ENCODE peak calls at places on chromosomes 13 and 19, in nine cellular contexts. P is GM23338; V is hippocampal formation; B is activated gamma-delta T cell; T is PC-3; C is stimulated activated CD8-positive, alpha-beta memory T cell treated with anti-CD3 and anti-CD28 coated beads, Interleukin-4, amount 100 ng/mL, for 1 hour; A is NCI-H510A treated with DMSO at 0.1 percent for 48 hours; W is fibroblast of the conjunctiva; E is NAMALWA. I is an unnamed sample.

GRCh38 chr13:25881136-25881926 is 170.5 kb downstream of the SHISA2 start:
- DNase-seq in P (no peak), V (no peak), B (no peak), T (no peak), C (no peak), A (peak; percentile 47), W (no peak), E (no peak), I (no peak)

GRCh38 chr19:33686687-33687541 is 65.2 kb downstream of the CHST8 start:
- DNase-seq in P (no peak), V (no peak), B (no peak), T (no peak), C (no peak), A (no peak), W (no peak), E (no peak), I (peak; percentile 53)

GRCh38 chr19:13841339-13842293 is 35.3 kb upstream of the NANOS3 start:
- DNase-seq in P (no peak), V (no peak), B (no peak), T (peak; percentile 57), C (no peak), A (no peak), W (no peak), E (no peak), I (peak; percentile 91)

GRCh38 chr19:5492281-5492812 is 37.1 kb downstream of the ZNRF4 start:
- DNase-seq in P (no peak), V (no peak), B (no peak), T (no peak), C (no peak), A (no peak), W (no peak), E (no peak), I (peak; percentile 60)

GRCh38 chr13:47332149-47332548 is 435.3 kb upstream of the HTR2A start:
- DNase-seq in P (no peak), V (no peak), B (no peak), T (peak; percentile 13), C (no peak), A (no peak), W (no peak), E (no peak), I (no peak)

GRCh38 chr19:17108453-17108784 is 32.8 kb downstream of the MYO9B start:
- DNase-seq in P (no peak), V (no peak), B (no peak), T (no peak), C (no peak), A (no peak), W (no peak), E (no peak), I (no peak)

GRCh38 chr13:30340367-30341184 is 33.2 kb upstream of the KATNAL1 start:
- DNase-seq in P (no peak), V (no peak), B (no peak), T (peak; percentile 58), C (no peak), A (no peak), W (peak; percentile 73), E (no peak), I (no peak)

GRCh38 chr13:91360246-91360751 is 12.8 kb downstream of the MIR17HG start:
- DNase-seq in P (no peak), V (no peak), B (no peak), T (no peak), C (no peak), A (no peak), W (no peak), E (peak; percentile 54), I (no peak)

GRCh38 chr13:81048026-81048461 is 707.1 kb upstream of the SPRY2 start:
- DNase-seq in P (no peak), V (peak; percentile 47), B (no peak), T (no peak), C (no peak), A (no peak), W (no peak), E (no peak), I (no peak)

GRCh38 chr19:19106061-19106551 is 32.2 kb downstream of the TMEM161A start:
- DNase-seq in P (peak; percentile 73), V (no peak), B (no peak), T (no peak), C (no peak), A (peak; percentile 77), W (no peak), E (no peak), I (no peak)

GRCh38 chr19:7004313-7004931 is 16.8 kb downstream of the MBD3L2B start:
- DNase-seq in P (peak; percentile 75), V (no peak), B (no peak), T (peak; percentile 74), C (no peak), A (peak; percentile 31), W (no peak), E (peak; percentile 59), I (no peak)

GRCh38 chr13:102830646-102831045 is 15.2 kb upstream of the ERCC5 start:
- DNase-seq in P (peak; percentile 7), V (no peak), B (no peak), T (peak; percentile 50), C (no peak), A (peak; percentile 1), W (no peak), E (no peak), I (no peak)

GRCh38 chr19:21022996-21023395 is 2.5 kb downstream of the ZNF430 start:
- DNase-seq in P (no peak), V (no peak), B (no peak), T (peak; percentile 66), C (no peak), A (no peak), W (peak; percentile 70), E (no peak), I (no peak)

GRCh38 chr13:105069106-105069505 is 1466.4 kb downstream of the EFNB2 start:
- DNase-seq in P (no peak), V (no peak), B (no peak), T (no peak), C (no peak), A (no peak), W (no peak), E (no peak), I (no peak)

GRCh38 chr19:19316082-19316481 is 4.2 kb downstream of the SUGP1 start:
- DNase-seq in P (no peak), V (no peak), B (no peak), T (no peak), C (no peak), A (no peak), W (no peak), E (no peak), I (no peak)

GRCh38 chr13:73141292-73141771 is 82.5 kb downstream of the KLF5 start:
- DNase-seq in P (no peak), V (no peak), B (no peak), T (no peak), C (no peak), A (no peak), W (no peak), E (no peak), I (no peak)

GRCh38 chr13:30752201-30752797 is 17.0 kb downstream of the ALOX5AP start:
- DNase-seq in P (no peak), V (no peak), B (no peak), T (no peak), C (no peak), A (no peak), W (no peak), E (no peak), I (no peak)

GRCh38 chr13:106400282-106400681 is 135.2 kb downstream of the EFNB2 start:
- DNase-seq in P (no peak), V (no peak), B (no peak), T (no peak), C (no peak), A (no peak), W (no peak), E (no peak), I (no peak)

GRCh38 chr19:6744381-6745288 is 5.2 kb downstream of the TRIP10 start:
- DNase-seq in P (no peak), V (no peak), B (no peak), T (peak; percentile 96), C (no peak), A (no peak), W (peak; percentile 76), E (no peak), I (peak; percentile 89)

GRCh38 chr13:97231832-97232201 is 9.7 kb downstream of the MBNL2 start:
- DNase-seq in P (no peak), V (no peak), B (no peak), T (no peak), C (no peak), A (no peak), W (no peak), E (no peak), I (no peak)

GRCh38 chr19:43464089-43464775 is 1.2 kb downstream of the LYPD3 start:
- DNase-seq in P (no peak), V (peak; percentile 11), B (peak; percentile 49), T (no peak), C (peak; percentile 52), A (no peak), W (no peak), E (no peak), I (peak; percentile 88)

GRCh38 chr19:29583196-29584006 is 22.7 kb upstream of the POP4 start:
- DNase-seq in P (no peak), V (no peak), B (no peak), T (peak; percentile 19), C (no peak), A (no peak), W (no peak), E (no peak), I (no peak)

GRCh38 chr19:36101550-36102327 is 9.2 kb upstream of the OVOL3 start:
- DNase-seq in P (no peak), V (no peak), B (no peak), T (no peak), C (no peak), A (no peak), W (no peak), E (no peak), I (no peak)

GRCh38 chr19:14156122-14156521 is 19.7 kb upstream of the ASF1B start:
- DNase-seq in P (no peak), V (no peak), B (no peak), T (no peak), C (no peak), A (no peak), W (no peak), E (no peak), I (no peak)

GRCh38 chr13:110150384-110151091 is 156.4 kb downstream of the COL4A1 start:
- DNase-seq in P (no peak), V (no peak), B (no peak), T (peak; percentile 27), C (no peak), A (no peak), W (no peak), E (no peak), I (no peak)

GRCh38 chr13:20191902-20192469 is 752 bp downstream of the GJB2 start:
- DNase-seq in P (peak; percentile 78), V (no peak), B (no peak), T (peak; percentile 65), C (no peak), A (no peak), W (no peak), E (peak; percentile 8), I (peak; percentile 36)

GRCh38 chr13:69324109-69324886 is 783.3 kb upstream of the ATXN8OS start:
- DNase-seq in P (peak; percentile 32), V (peak; percentile 20), B (no peak), T (peak; percentile 42), C (no peak), A (peak; percentile 58), W (peak; percentile 3), E (peak; percentile 45), I (no peak)

GRCh38 chr19:2733930-2734588 is 5.8 kb downstream of the SLC39A3 start:
- DNase-seq in P (no peak), V (no peak), B (no peak), T (no peak), C (no peak), A (no peak), W (no peak), E (no peak), I (no peak)

GRCh38 chr19:7673995-7674667 is 2.8 kb upstream of the MCEMP1 start:
- DNase-seq in P (peak; percentile 87), V (no peak), B (no peak), T (peak; percentile 87), C (no peak), A (peak; percentile 15), W (peak; percentile 64), E (peak; percentile 91), I (peak; percentile 68)

GRCh38 chr13:32314271-32314967 is 744 bp downstream of the ZAR1L start:
- DNase-seq in P (no peak), V (no peak), B (peak; percentile 8), T (no peak), C (no peak), A (no peak), W (no peak), E (no peak), I (peak; percentile 75)

I was measured in upper lobe of left lung.